ENCODE peak calls at places on chromosomes 3 and 15, in five cellular contexts. T is HEK293T; F is NCI-H187 treated with DMSO at 0.1 percent for 48 hours; I is mesendoderm; U is stimulated activated naive CD4-positive, alpha-beta T cell. N is an unnamed sample.

GRCh38 chr15:78979456-78980320 is 34.8 kb upstream of the CTSH start:
- DNase-seq in I (peak), T (peak), F (peak), U (no peak), N (peak)

GRCh38 chr3:39134305-39134704 is 19.1 kb downstream of the CSRNP1 start:
- DNase-seq in U (no peak), F (no peak), I (no peak), T (no peak), N (no peak)

GRCh38 chr3:179027326-179027900 is 44.2 kb downstream of the ZMAT3 start:
- DNase-seq in U (no peak), F (no peak), T (no peak), I (peak), N (no peak)

GRCh38 chr15:51801391-51801835 is 28.0 kb upstream of the TMOD3 start:
- DNase-seq in F (no peak), I (peak), T (peak), U (no peak), N (peak)

GRCh38 chr3:197926418-197926817 is 23.6 kb upstream of the RPL35A start:
- DNase-seq in U (no peak), T (peak), I (peak), F (no peak), N (no peak)

GRCh38 chr3:149501524-149501923 is 27.0 kb downstream of the TM4SF4 start:
- DNase-seq in F (no peak), T (no peak), I (no peak), U (no peak), N (no peak)

GRCh38 chr15:89490081-89490480 is 6.3 kb downstream of the RHCG start:
- DNase-seq in U (no peak), T (no peak), F (no peak), I (no peak), N (no peak)

GRCh38 chr3:171459130-171459941 is 869 bp downstream of the TNIK start:
- DNase-seq in I (peak), U (peak), T (peak), F (no peak), N (peak)

GRCh38 chr3:143226678-143227291 is 107.2 kb downstream of the CHST2 start:
- DNase-seq in F (no peak), I (no peak), U (no peak), T (no peak), N (no peak)

GRCh38 chr15:61499371-61499770 is 270.3 kb upstream of the RORA start:
- DNase-seq in U (no peak), T (no peak), F (no peak), I (no peak), N (no peak)

GRCh38 chr15:42101861-42102260 is 7.5 kb upstream of the PLA2G4D start:
- DNase-seq in I (no peak), U (no peak), T (no peak), F (no peak), N (no peak)

GRCh38 chr15:29183071-29183831 is 86.4 kb downstream of the NSMCE3 start:
- DNase-seq in T (peak), I (no peak), F (no peak), U (no peak), N (no peak)

GRCh38 chr15:28021281-28022039 is 77.7 kb downstream of the OCA2 start:
- DNase-seq in U (no peak), I (peak), T (peak), F (peak), N (peak)

GRCh38 chr3:106533097-106533496 is 664.3 kb upstream of the CBLB start:
- DNase-seq in U (no peak), F (no peak), T (no peak), I (no peak), N (no peak)

GRCh38 chr3:9014189-9014588 is 50.9 kb upstream of the RAD18 start:
- DNase-seq in U (no peak), T (no peak), F (no peak), I (no peak), N (no peak)

GRCh38 chr3:175146258-175146657 is 287.1 kb downstream of the NAALADL2 start:
- DNase-seq in I (no peak), T (no peak), F (no peak), U (no peak), N (no peak)

GRCh38 chr15:92365816-92366215 is 27.9 kb upstream of the ST8SIA2 start:
- DNase-seq in T (no peak), F (no peak), I (peak), U (no peak), N (no peak)

GRCh38 chr3:169173231-169173630 is 490.3 kb downstream of the MECOM start:
- DNase-seq in I (peak), F (no peak), T (no peak), U (no peak), N (no peak)

GRCh38 chr3:191020730-191021405 is 158.4 kb upstream of the GMNC start:
- DNase-seq in I (no peak), T (no peak), F (no peak), U (no peak), N (no peak)

GRCh38 chr3:29057326-29057725 is 223.5 kb upstream of the RBMS3 start:
- DNase-seq in U (no peak), T (no peak), F (no peak), I (peak), N (no peak)

GRCh38 chr3:31960793-31961431 is 20.1 kb downstream of the OSBPL10 start:
- DNase-seq in I (peak), U (no peak), T (no peak), F (no peak), N (no peak)

GRCh38 chr3:24390169-24390821 is 104.4 kb downstream of the THRB start:
- DNase-seq in I (no peak), F (no peak), T (no peak), U (no peak), N (no peak)

GRCh38 chr3:183895774-183896173 is 11.1 kb upstream of the PARL start:
- DNase-seq in F (no peak), U (no peak), T (no peak), I (no peak), N (no peak)

GRCh38 chr3:142940000-142940399 is 23.5 kb downstream of the PAQR9 start:
- DNase-seq in I (no peak), U (no peak), F (no peak), T (no peak), N (no peak)

GRCh38 chr3:127226451-127226850 is 33.5 kb downstream of the PRR23E start:
- DNase-seq in F (no peak), T (no peak), U (no peak), I (peak), N (no peak)

GRCh38 chr3:152051501-152052404 is 178.3 kb downstream of the SUCNR1 start:
- DNase-seq in T (peak), U (no peak), F (no peak), I (no peak), N (no peak)

GRCh38 chr3:58464875-58465274 is 27.0 kb upstream of the KCTD6 start:
- DNase-seq in T (no peak), U (no peak), I (no peak), F (no peak), N (no peak)

GRCh38 chr3:60992395-60992794 is 258.9 kb downstream of the FHIT start:
- DNase-seq in U (no peak), I (no peak), T (no peak), F (no peak), N (peak)

GRCh38 chr3:40588406-40588805 is 63.6 kb downstream of the ZNF621 start:
- DNase-seq in F (no peak), U (no peak), T (no peak), I (peak), N (peak)

GRCh38 chr3:52443268-52443610 is 1.7 kb downstream of the SEMA3G start:
- DNase-seq in U (no peak), I (no peak), T (no peak), F (no peak), N (no peak)

GRCh38 chr3:71964170-71964569 is 179.2 kb upstream of the PROK2 start:
- DNase-seq in F (no peak), T (no peak), I (no peak), U (no peak), N (no peak)

GRCh38 chr3:138230525-138230924 is 43.4 kb downstream of the ARMC8 start:
- DNase-seq in F (no peak), T (no peak), U (no peak), I (no peak), N (no peak)

GRCh38 chr3:183242431-183242830 is 10.6 kb upstream of the B3GNT5 start:
- DNase-seq in F (no peak), I (no peak), U (no peak), T (no peak), N (no peak)